ENCODE peak calls at places on chromosome 10, in seven cellular contexts. G, E, B, C, O, K and Y are unnamed samples. For H3K4me1 and H3K27me3, the result is how much of the 10 kb centered on the place peaks cover.

GRCh38 chr10:131891929-131892816 is 8.6 kb upstream of the PPP2R2D start:
- DNase-seq in G (no peak), E (no peak), B (no peak), C (peak), O (no peak), K (no peak), Y (no peak)

GRCh38 chr10:99461230-99461629 is 30.8 kb upstream of the GOT1 start:
- DNase-seq in G (no peak), E (peak), B (no peak), C (no peak), O (peak), K (peak), Y (no peak)

GRCh38 chr10:128539784-128540759 is 413.8 kb upstream of the MKI67 start:
- DNase-seq in G (no peak), E (no peak), B (no peak), C (peak), O (no peak), K (no peak), Y (no peak)

GRCh38 chr10:48550977-48551376 is 53.9 kb downstream of the ARHGAP22 start:
- DNase-seq in G (no peak), E (no peak), B (no peak), C (no peak), O (no peak), K (no peak), Y (no peak)

GRCh38 chr10:3421537-3422257 is 249.1 kb upstream of the PITRM1 start:
- DNase-seq in G (no peak), E (no peak), B (no peak), C (no peak), O (no peak), K (no peak), Y (no peak)

GRCh38 chr10:97025613-97026242 is 160.0 kb downstream of the SLIT1 start:
- DNase-seq in G (peak), E (peak), B (peak), C (peak), O (peak), K (peak), Y (peak)

GRCh38 chr10:48400850-48401220 is 94.4 kb downstream of the MAPK8 start:
- DNase-seq in G (no peak), E (no peak), B (no peak), C (no peak), O (no peak), K (no peak), Y (no peak)

GRCh38 chr10:72855129-72855528 is 38.4 kb upstream of the OIT3 start:
- DNase-seq in G (no peak), E (no peak), B (no peak), C (no peak), O (no peak), K (no peak), Y (no peak)

GRCh38 chr10:22427101-22427500 is 81.8 kb downstream of the SPAG6 start:
- DNase-seq in G (no peak), E (peak), B (no peak), C (no peak), O (peak), K (peak), Y (no peak)

GRCh38 chr10:103748020-103748419 is 107.4 kb downstream of the SH3PXD2A start:
- DNase-seq in G (no peak), E (no peak), B (no peak), C (no peak), O (no peak), K (no peak), Y (no peak)

GRCh38 chr10:22539579-22540160 is 174.7 kb downstream of the PIP4K2A start:
- DNase-seq in G (no peak), E (no peak), B (no peak), C (no peak), O (no peak), K (no peak), Y (no peak)

GRCh38 chr10:96560970-96561887 is 25.6 kb downstream of the TM9SF3 start:
- DNase-seq in G (no peak), E (peak), B (no peak), C (no peak), O (peak), K (peak), Y (no peak)

GRCh38 chr10:62130948-62131347 is 137.7 kb downstream of the RTKN2 start:
- DNase-seq in G (no peak), E (peak), B (no peak), C (no peak), O (peak), K (peak), Y (no peak)

GRCh38 chr10:90193240-90193985 is 492.0 kb downstream of the KIF20B start:
- DNase-seq in G (no peak), E (peak), B (no peak), C (no peak), O (peak), K (peak), Y (no peak)

GRCh38 chr10:80319318-80319717 is 29.9 kb upstream of the MAT1A start:
- DNase-seq in G (no peak), E (no peak), B (no peak), C (no peak), O (no peak), K (no peak), Y (no peak)

GRCh38 chr10:3226960-3227724 is 54.6 kb upstream of the PITRM1 start:
- DNase-seq in G (no peak), E (peak), B (no peak), C (no peak), O (peak), K (peak), Y (no peak)

DNA sequence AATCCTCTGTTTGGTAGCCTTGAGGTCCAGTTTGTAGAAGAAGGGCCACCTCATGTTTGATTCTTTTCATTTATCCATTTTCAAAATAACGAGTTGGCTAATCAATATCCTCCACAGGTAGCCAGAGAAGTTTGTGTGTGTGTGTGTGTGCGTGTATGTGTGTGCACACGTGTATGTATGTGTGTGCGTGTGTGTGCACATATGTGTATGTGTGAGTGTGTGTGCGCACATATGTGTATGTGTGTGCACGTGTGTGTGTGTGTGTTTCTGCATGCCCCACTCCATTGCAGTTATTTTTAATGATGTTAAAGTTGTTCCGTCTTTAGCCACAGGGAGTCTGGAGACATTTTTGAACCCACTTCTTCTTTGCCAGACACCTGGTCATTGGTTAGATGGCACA is 112.8 kb upstream of the PRKCQ start:
- DNase-seq in G (no peak), E (no peak), B (no peak), C (no peak), O (no peak), K (no peak), Y (no peak)
- H3K4me1 ChIP-seq in G (under half), E (under half), B (under half), C (under half), O (under half), K (under half), Y (under half)

GRCh38 chr10:95288273-95288672 is 2.5 kb downstream of the PDLIM1 start:
- DNase-seq in G (no peak), E (no peak), B (no peak), C (no peak), O (no peak), K (no peak), Y (no peak)

GRCh38 chr10:95286707-95287106 is 4.1 kb downstream of the PDLIM1 start:
- DNase-seq in G (peak), E (no peak), B (no peak), C (no peak), O (no peak), K (no peak), Y (no peak)

GRCh38 chr10:95285556-95285955 is 5.2 kb downstream of the PDLIM1 start:
- DNase-seq in G (no peak), E (no peak), B (no peak), C (no peak), O (no peak), K (no peak), Y (no peak)

GRCh38 chr10:95289003-95289920 is 1.5 kb downstream of the PDLIM1 start:
- DNase-seq in G (no peak), E (no peak), B (peak), C (no peak), O (peak), K (no peak), Y (no peak)

GRCh38 chr10:95287281-95287680 is 3.5 kb downstream of the PDLIM1 start:
- DNase-seq in G (no peak), E (no peak), B (no peak), C (no peak), O (peak), K (no peak), Y (no peak)
- H3K27me3 ChIP-seq in G (under half), E (under half), B (under half), C (under half), O (under half), K (under half), Y (under half)

GRCh38 chr10:86962981-86963310 is 4.5 kb downstream of the SNCG start:
- DNase-seq in G (no peak), E (no peak), B (no peak), C (peak), O (no peak), K (no peak), Y (no peak)
- H3K4me1 ChIP-seq in G (under half), E (under half), B (under half), C (half or more), O (under half), K (under half), Y (under half)

GRCh38 chr10:110203500-110204455 is 3.6 kb upstream of the MXI1 start:
- DNase-seq in G (no peak), E (no peak), B (no peak), C (no peak), O (no peak), K (no peak), Y (no peak)
- H3K27me3 ChIP-seq in G (under half), E (under half), B (under half), C (under half), O (under half), K (under half), Y (under half)

GRCh38 chr10:33111652-33112051 is 153.6 kb upstream of the ITGB1 start:
- DNase-seq in G (no peak), E (no peak), B (no peak), C (no peak), O (no peak), K (no peak), Y (no peak)

GRCh38 chr10:33115720-33116119 is 157.7 kb upstream of the ITGB1 start:
- DNase-seq in G (no peak), E (peak), B (no peak), C (no peak), O (peak), K (no peak), Y (no peak)

GRCh38 chr10:33113111-33113856 is 155.3 kb upstream of the ITGB1 start:
- DNase-seq in G (no peak), E (peak), B (no peak), C (no peak), O (peak), K (peak), Y (no peak)

GRCh38 chr10:33116293-33116697 is 158.3 kb upstream of the ITGB1 start:
- DNase-seq in G (no peak), E (peak), B (peak), C (peak), O (peak), K (peak), Y (peak)

GRCh38 chr10:33114451-33114944 is 156.5 kb upstream of the ITGB1 start:
- DNase-seq in G (no peak), E (peak), B (no peak), C (no peak), O (peak), K (peak), Y (no peak)
- H3K4me1 ChIP-seq in G (under half), E (under half), B (under half), C (under half), O (under half), K (under half), Y (under half)

GRCh38 chr10:66929375-66929774 is 3.5 kb downstream of the LRRTM3 start:
- DNase-seq in G (no peak), E (no peak), B (peak), C (no peak), O (no peak), K (no peak), Y (no peak)
- H3K27me3 ChIP-seq in G (under half), E (under half), B (under half), C (under half), O (under half), K (under half), Y (under half)